ENCODE peak calls at places on chromosomes 6 and 20, in eight cellular contexts. S is HCT116; I is stimulated activated CD4-positive, alpha-beta T cell treated with anti-CD3 and anti-CD28 coated beads, Interleukin-1b, Interleukin-23, amount 100 ng/mL, for 48 hours; L is HCEC 1CT; E is IMR-90; Y is EL; J is NCI-H187 treated with DMSO at 0.1 percent for 48 hours; M is activated CD4-positive, CD25-positive, alpha-beta regulatory T cell. B is an unnamed sample.

GRCh38 chr6:170483413-170483812 is 69.7 kb downstream of the PSMB1 start:
- DNase-seq in J (no peak), L (no peak), S (no peak), I (no peak), Y (no peak), E (no peak), M (no peak), B (no peak)

GRCh38 chr6:52994789-52995078 is 350 bp downstream of the GSTA4 start:
- DNase-seq in I (peak; percentile 34), E (peak; percentile 8), L (no peak), J (no peak), M (no peak), S (no peak), Y (no peak), B (no peak)

GRCh38 chr6:1524040-1524480 is 85.7 kb upstream of the FOXC1 start:
- DNase-seq in M (peak; percentile 41), Y (peak; percentile 64), E (peak; percentile 33), S (peak; percentile 70), L (no peak), I (peak; percentile 80), J (no peak), B (peak; percentile 20)

GRCh38 chr6:30044630-30045029 is 16.4 kb upstream of the POLR1H start:
- DNase-seq in L (peak; percentile 70), J (no peak), M (no peak), Y (peak; percentile 82), S (no peak), I (no peak), E (peak; percentile 89), B (peak; percentile 74)

GRCh38 chr20:21707999-21708737 is 2.7 kb downstream of the PAX1 start:
- DNase-seq in L (no peak), S (no peak), J (no peak), Y (no peak), E (no peak), M (no peak), I (no peak), B (no peak)

GRCh38 chr6:27161946-27162603 is 85.4 kb upstream of the PRSS16 start:
- DNase-seq in E (peak; percentile 81), Y (peak; percentile 75), L (peak; percentile 59), I (peak; percentile 48), S (peak; percentile 62), J (no peak), M (no peak), B (peak; percentile 53)

GRCh38 chr6:28923318-28924102 is at the start of gene TRIM27:
- DNase-seq in E (peak; percentile 75), M (peak; percentile 72), I (peak; percentile 76), S (peak; percentile 57), J (no peak), Y (peak; percentile 90), L (peak; percentile 84), B (peak; percentile 65)

GRCh38 chr6:131778134-131778533 is 29.7 kb upstream of the ENPP1 start:
- DNase-seq in Y (no peak), S (no peak), E (peak; percentile 51), M (no peak), I (no peak), L (no peak), J (no peak), B (peak; percentile 67)